ENCODE peak calls at places on chromosomes 12 and 14, in five cellular contexts. One of them, this sample, is unnamed.

GRCh38 chr12:45178771-45179170 is 37.1 kb upstream of the ANO6 start:
- DNase-seq in OCI-LY7: no peak
- DNase-seq in sigmoid colon: no peak
- DNase-seq in cardiac muscle cell: no peak
- DNase-seq in stomach: no peak
- DNase-seq in this sample: no peak

GRCh38 chr14:24848427-24848826 is 201.5 kb downstream of the STXBP6 start:
- DNase-seq in OCI-LY7: no peak
- DNase-seq in sigmoid colon: no peak
- DNase-seq in cardiac muscle cell: peak; percentile 46
- DNase-seq in stomach: no peak
- DNase-seq in this sample: no peak

GRCh38 chr12:74537126-74537706 is 419 bp upstream of the ATXN7L3B start:
- DNase-seq in OCI-LY7: peak; percentile 83
- DNase-seq in sigmoid colon: no peak
- DNase-seq in cardiac muscle cell: peak; percentile 71
- DNase-seq in stomach: no peak
- DNase-seq in this sample: peak; percentile 88

GRCh38 chr14:50410921-50411320 is 14.2 kb upstream of the CDKL1 start:
- DNase-seq in OCI-LY7: no peak
- DNase-seq in sigmoid colon: no peak
- DNase-seq in cardiac muscle cell: peak; percentile 85
- DNase-seq in stomach: no peak
- DNase-seq in this sample: no peak

GRCh38 chr14:57870686-57871457 is 5.0 kb upstream of the SLC35F4 start:
- DNase-seq in OCI-LY7: no peak
- DNase-seq in sigmoid colon: no peak
- DNase-seq in cardiac muscle cell: no peak
- DNase-seq in stomach: no peak
- DNase-seq in this sample: no peak

GRCh38 chr12:473863-474577 is 14.3 kb downstream of the B4GALNT3 start:
- DNase-seq in OCI-LY7: no peak
- DNase-seq in sigmoid colon: no peak
- DNase-seq in cardiac muscle cell: peak; percentile 4
- DNase-seq in stomach: no peak
- DNase-seq in this sample: no peak

GRCh38 chr12:93381183-93381975 is 3.7 kb downstream of the NUDT4 start:
- DNase-seq in OCI-LY7: no peak
- DNase-seq in sigmoid colon: no peak
- DNase-seq in cardiac muscle cell: no peak
- DNase-seq in stomach: no peak
- DNase-seq in this sample: no peak

GRCh38 chr12:53726342-53726741 is 910 bp downstream of the CALCOCO1 start:
- DNase-seq in OCI-LY7: peak; percentile 21
- DNase-seq in sigmoid colon: no peak
- DNase-seq in cardiac muscle cell: no peak
- DNase-seq in stomach: no peak
- DNase-seq in this sample: peak; percentile 48

GRCh38 chr12:107127482-107128185 is 34.3 kb upstream of the CRY1 start:
- DNase-seq in OCI-LY7: no peak
- DNase-seq in sigmoid colon: no peak
- DNase-seq in cardiac muscle cell: no peak
- DNase-seq in stomach: no peak
- DNase-seq in this sample: no peak

GRCh38 chr14:99564256-99564902 is 39.6 kb downstream of the CCDC85C start:
- DNase-seq in OCI-LY7: no peak
- DNase-seq in sigmoid colon: peak; percentile 95
- DNase-seq in cardiac muscle cell: peak; percentile 89
- DNase-seq in stomach: peak; percentile 73
- DNase-seq in this sample: no peak

GRCh38 chr12:113854385-113855136 is 111.6 kb downstream of the RBM19 start:
- DNase-seq in OCI-LY7: no peak
- DNase-seq in sigmoid colon: no peak
- DNase-seq in cardiac muscle cell: no peak
- DNase-seq in stomach: no peak
- DNase-seq in this sample: no peak

GRCh38 chr12:45050331-45050750 is 558 bp downstream of the DBX2 start:
- DNase-seq in OCI-LY7: no peak
- DNase-seq in sigmoid colon: no peak
- DNase-seq in cardiac muscle cell: no peak
- DNase-seq in stomach: no peak
- DNase-seq in this sample: no peak

GRCh38 chr14:25050494-25051170 is 685 bp upstream of the STXBP6 start:
- DNase-seq in OCI-LY7: no peak
- DNase-seq in sigmoid colon: no peak
- DNase-seq in cardiac muscle cell: peak; percentile 83
- DNase-seq in stomach: no peak
- DNase-seq in this sample: no peak

GRCh38 chr14:41718477-41719166 is 111.9 kb downstream of the LRFN5 start:
- DNase-seq in OCI-LY7: no peak
- DNase-seq in sigmoid colon: no peak
- DNase-seq in cardiac muscle cell: no peak
- DNase-seq in stomach: no peak
- DNase-seq in this sample: peak; percentile 52

GRCh38 chr12:26621932-26622331 is 211.1 kb downstream of the ITPR2 start:
- DNase-seq in OCI-LY7: no peak
- DNase-seq in sigmoid colon: no peak
- DNase-seq in cardiac muscle cell: no peak
- DNase-seq in stomach: no peak
- DNase-seq in this sample: no peak

GRCh38 chr12:117166107-117166506 is 24.2 kb downstream of the FBXO21 start:
- DNase-seq in OCI-LY7: no peak
- DNase-seq in sigmoid colon: no peak
- DNase-seq in cardiac muscle cell: no peak
- DNase-seq in stomach: no peak
- DNase-seq in this sample: no peak
- H3K36me3 ChIP-seq in OCI-LY7: peaks cover 96% of the 10 kb centered on the region
- H3K36me3 ChIP-seq in sigmoid colon: peaks cover 57% of the 10 kb centered on the region
- H3K36me3 ChIP-seq in cardiac muscle cell: peaks cover 64% of the 10 kb centered on the region
- H3K36me3 ChIP-seq in stomach: peaks cover 100% of the 10 kb centered on the region
- H3K36me3 ChIP-seq in this sample: peaks cover 63% of the 10 kb centered on the region

GRCh38 chr12:52231305-52232232 is 1.5 kb upstream of the KRT7 start:
- DNase-seq in OCI-LY7: no peak
- DNase-seq in sigmoid colon: peak; percentile 54
- DNase-seq in cardiac muscle cell: no peak
- DNase-seq in stomach: no peak
- DNase-seq in this sample: no peak
- H3K27ac ChIP-seq in OCI-LY7: no peak overlapping the region
- H3K27ac ChIP-seq in sigmoid colon: no peak overlapping the region
- H3K27ac ChIP-seq in cardiac muscle cell: no peak overlapping the region
- H3K27ac ChIP-seq in stomach: peak overlapping the region; percentile 47
- H3K27ac ChIP-seq in this sample: no peak overlapping the region

DNA sequence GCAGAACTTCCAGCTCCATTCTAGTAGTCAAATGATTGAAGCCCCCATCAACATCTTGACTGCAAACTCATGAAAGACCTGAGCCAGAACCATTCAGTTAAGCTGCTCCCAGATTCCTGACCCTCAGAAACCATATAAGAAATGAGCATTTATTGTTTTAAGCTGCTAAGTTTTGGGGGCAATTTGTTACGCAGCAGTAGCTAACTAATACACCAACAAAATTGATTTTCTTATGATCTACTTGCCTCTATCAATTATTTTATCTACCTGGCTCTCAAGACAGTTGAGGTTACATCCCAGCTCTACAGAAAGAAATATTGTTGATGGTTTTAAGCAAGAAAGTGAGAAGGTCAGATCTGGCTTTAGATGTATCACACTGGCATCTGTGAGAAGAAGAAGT is 103.1 kb upstream of the MDM1 start:
- DNase-seq in OCI-LY7: no peak
- DNase-seq in sigmoid colon: no peak
- DNase-seq in cardiac muscle cell: no peak
- DNase-seq in stomach: no peak
- DNase-seq in this sample: no peak
- H3K36me3 ChIP-seq in OCI-LY7: no peaks in the 10 kb centered on the region
- H3K36me3 ChIP-seq in sigmoid colon: no peaks in the 10 kb centered on the region
- H3K36me3 ChIP-seq in cardiac muscle cell: no peaks in the 10 kb centered on the region
- H3K36me3 ChIP-seq in stomach: no peaks in the 10 kb centered on the region
- H3K36me3 ChIP-seq in this sample: no peaks in the 10 kb centered on the region

GRCh38 chr12:6226701-6227096 is 26.5 kb downstream of the CD9 start:
- DNase-seq in OCI-LY7: no peak
- DNase-seq in sigmoid colon: peak; percentile 93
- DNase-seq in cardiac muscle cell: peak; percentile 65
- DNase-seq in stomach: no peak
- DNase-seq in this sample: no peak

GRCh38 chr12:6230321-6231110 is 30.3 kb downstream of the CD9 start:
- DNase-seq in OCI-LY7: peak; percentile 84
- DNase-seq in sigmoid colon: peak; percentile 94
- DNase-seq in cardiac muscle cell: peak; percentile 60
- DNase-seq in stomach: peak; percentile 63
- DNase-seq in this sample: peak; percentile 63

GRCh38 chr12:6229224-6229748 is 29.1 kb downstream of the CD9 start:
- DNase-seq in OCI-LY7: no peak
- DNase-seq in sigmoid colon: peak; percentile 86
- DNase-seq in cardiac muscle cell: no peak
- DNase-seq in stomach: peak; percentile 57
- DNase-seq in this sample: no peak

GRCh38 chr12:6229823-6230222 is 29.6 kb downstream of the CD9 start:
- DNase-seq in OCI-LY7: no peak
- DNase-seq in sigmoid colon: peak; percentile 96
- DNase-seq in cardiac muscle cell: peak; percentile 55
- DNase-seq in stomach: no peak
- DNase-seq in this sample: no peak

DNA sequence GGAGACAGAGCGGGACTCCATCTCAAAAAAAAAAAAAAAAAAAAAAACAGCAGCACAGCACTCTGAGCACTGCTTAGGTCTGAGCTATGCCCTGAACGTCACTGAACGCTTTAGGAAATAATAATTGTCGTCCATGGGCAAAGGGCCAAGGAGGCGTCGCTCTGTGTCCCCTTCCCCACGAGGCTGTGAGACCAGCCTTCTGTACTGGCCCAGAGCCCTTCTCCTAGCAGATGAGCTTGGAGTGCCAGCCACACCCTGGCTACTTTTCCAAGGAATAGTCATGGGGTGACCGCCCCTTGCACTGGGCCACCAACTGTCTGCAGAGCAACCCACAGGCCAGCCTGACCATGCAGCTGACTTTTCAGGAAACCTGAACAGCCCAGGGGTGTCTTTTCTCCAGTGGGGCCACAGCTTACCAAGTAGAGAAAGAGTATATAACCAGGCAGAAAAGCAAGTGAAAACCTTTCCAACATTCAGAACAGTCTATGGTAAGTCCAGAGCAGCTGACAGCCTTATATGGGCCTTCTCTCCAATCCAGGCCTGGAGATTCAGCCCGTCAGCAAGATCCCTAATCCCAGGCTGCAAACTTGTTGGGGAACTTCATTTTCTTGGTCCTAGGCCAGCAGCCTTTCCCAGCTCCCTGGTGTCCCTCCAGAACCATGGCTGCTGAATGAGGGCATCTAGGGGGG is 28.5 kb downstream of the CD9 start:
- DNase-seq in OCI-LY7: no peak
- DNase-seq in sigmoid colon: peak; percentile 89
- DNase-seq in cardiac muscle cell: no peak
- DNase-seq in stomach: no peak
- DNase-seq in this sample: no peak
- H3K27ac ChIP-seq in OCI-LY7: no peak overlapping the region
- H3K27ac ChIP-seq in sigmoid colon: peak overlapping the region; percentile 99
- H3K27ac ChIP-seq in cardiac muscle cell: no peak overlapping the region
- H3K27ac ChIP-seq in stomach: peak overlapping the region; percentile 89
- H3K27ac ChIP-seq in this sample: no peak overlapping the region

GRCh38 chr12:3207858-3208257 is 130.7 kb downstream of the TSPAN9 start:
- DNase-seq in OCI-LY7: no peak
- DNase-seq in sigmoid colon: no peak
- DNase-seq in cardiac muscle cell: no peak
- DNase-seq in stomach: no peak
- DNase-seq in this sample: peak; percentile 65
- H3K36me3 ChIP-seq in OCI-LY7: no peaks in the 10 kb centered on the region
- H3K36me3 ChIP-seq in sigmoid colon: no peaks in the 10 kb centered on the region
- H3K36me3 ChIP-seq in cardiac muscle cell: no peaks in the 10 kb centered on the region
- H3K36me3 ChIP-seq in stomach: no peaks in the 10 kb centered on the region
- H3K36me3 ChIP-seq in this sample: no peaks in the 10 kb centered on the region

GRCh38 chr12:116964004-116964739 is 53.4 kb downstream of the FBXW8 start:
- DNase-seq in OCI-LY7: no peak
- DNase-seq in sigmoid colon: no peak
- DNase-seq in cardiac muscle cell: no peak
- DNase-seq in stomach: no peak
- DNase-seq in this sample: no peak

GRCh38 chr12:116962783-116963356 is 52.1 kb downstream of the FBXW8 start:
- DNase-seq in OCI-LY7: no peak
- DNase-seq in sigmoid colon: no peak
- DNase-seq in cardiac muscle cell: no peak
- DNase-seq in stomach: peak; percentile 59
- DNase-seq in this sample: no peak

GRCh38 chr12:116962197-116962596 is 51.4 kb downstream of the FBXW8 start:
- DNase-seq in OCI-LY7: peak; percentile 36
- DNase-seq in sigmoid colon: no peak
- DNase-seq in cardiac muscle cell: no peak
- DNase-seq in stomach: no peak
- DNase-seq in this sample: peak; percentile 60

GRCh38 chr12:116968986-116969385 is 58.2 kb downstream of the FBXW8 start:
- DNase-seq in OCI-LY7: no peak
- DNase-seq in sigmoid colon: no peak
- DNase-seq in cardiac muscle cell: no peak
- DNase-seq in stomach: no peak
- DNase-seq in this sample: peak; percentile 88

DNA sequence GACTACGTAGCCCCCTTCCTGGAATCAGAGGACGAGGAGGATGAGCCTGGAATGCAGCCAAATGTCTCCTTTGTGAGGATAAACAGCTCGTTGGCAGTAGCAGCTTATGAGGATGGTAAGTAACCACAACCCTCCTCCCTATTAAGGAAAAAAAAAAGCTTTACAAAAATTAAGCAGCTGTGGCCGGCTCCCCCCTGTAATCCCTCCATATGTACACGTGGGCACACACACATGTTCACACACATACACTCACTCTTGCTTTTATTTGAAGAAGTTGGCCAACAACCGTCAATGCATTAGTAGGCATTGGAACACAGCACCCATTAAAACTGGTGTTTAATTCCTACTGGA is 54.0 kb downstream of the FBXW8 start:
- DNase-seq in OCI-LY7: no peak
- DNase-seq in sigmoid colon: no peak
- DNase-seq in cardiac muscle cell: no peak
- DNase-seq in stomach: no peak
- DNase-seq in this sample: no peak
- H3K27ac ChIP-seq in OCI-LY7: no peak overlapping the region
- H3K27ac ChIP-seq in sigmoid colon: peak overlapping the region; percentile 6
- H3K27ac ChIP-seq in cardiac muscle cell: no peak overlapping the region
- H3K27ac ChIP-seq in stomach: no peak overlapping the region
- H3K27ac ChIP-seq in this sample: no peak overlapping the region

GRCh38 chr12:101761347-101761746 is 22.1 kb upstream of the SYCP3 start:
- DNase-seq in OCI-LY7: no peak
- DNase-seq in sigmoid colon: no peak
- DNase-seq in cardiac muscle cell: peak; percentile 16
- DNase-seq in stomach: no peak
- DNase-seq in this sample: no peak
- H3K36me3 ChIP-seq in OCI-LY7: peaks cover 74% of the 10 kb centered on the region
- H3K36me3 ChIP-seq in sigmoid colon: peaks cover 14% of the 10 kb centered on the region
- H3K36me3 ChIP-seq in cardiac muscle cell: no peaks in the 10 kb centered on the region
- H3K36me3 ChIP-seq in stomach: peaks cover 71% of the 10 kb centered on the region
- H3K36me3 ChIP-seq in this sample: no peaks in the 10 kb centered on the region

GRCh38 chr12:48008950-48009349 is 4.7 kb upstream of the COL2A1 start:
- DNase-seq in OCI-LY7: no peak
- DNase-seq in sigmoid colon: no peak
- DNase-seq in cardiac muscle cell: no peak
- DNase-seq in stomach: no peak
- DNase-seq in this sample: no peak
- H3K27ac ChIP-seq in OCI-LY7: no peak overlapping the region
- H3K27ac ChIP-seq in sigmoid colon: no peak overlapping the region
- H3K27ac ChIP-seq in cardiac muscle cell: no peak overlapping the region
- H3K27ac ChIP-seq in stomach: no peak overlapping the region
- H3K27ac ChIP-seq in this sample: no peak overlapping the region

GRCh38 chr12:110015132-110015531 is 15.9 kb downstream of the ANKRD13A start:
- DNase-seq in OCI-LY7: peak; percentile 59
- DNase-seq in sigmoid colon: no peak
- DNase-seq in cardiac muscle cell: no peak
- DNase-seq in stomach: no peak
- DNase-seq in this sample: peak; percentile 65
- H3K36me3 ChIP-seq in OCI-LY7: peaks cover 81% of the 10 kb centered on the region
- H3K36me3 ChIP-seq in sigmoid colon: peaks cover 27% of the 10 kb centered on the region
- H3K36me3 ChIP-seq in cardiac muscle cell: peaks cover 39% of the 10 kb centered on the region
- H3K36me3 ChIP-seq in stomach: peaks cover 84% of the 10 kb centered on the region
- H3K36me3 ChIP-seq in this sample: peaks cover 50% of the 10 kb centered on the region